ENCODE peak calls at places on chromosomes 12 and 14, in seven cellular contexts. A is HCT116, Y is HCEC 1CT, I is HEK293T, L is ELR, D is MCF 10A, V is DMS153. P is an unnamed sample.

GRCh38 chr12:131699434-131699833 is 11.5 kb upstream of the SFSWAP start:
- DNase-seq in I (no peak), Y (peak), V (no peak), A (no peak), D (no peak), L (peak), P (peak)

GRCh38 chr14:39339003-39339402 is 93.2 kb downstream of the FBXO33 start:
- DNase-seq in V (no peak), I (peak), L (no peak), Y (no peak), D (no peak), A (no peak), P (no peak)

GRCh38 chr12:79690606-79691298 is at the start of gene PAWR:
- DNase-seq in L (peak), Y (peak), D (peak), I (peak), A (peak), V (peak), P (peak)

GRCh38 chr12:58882796-58883195 is 37.5 kb downstream of the LRIG3 start:
- DNase-seq in D (no peak), L (no peak), Y (no peak), A (no peak), V (peak), I (no peak), P (no peak)

GRCh38 chr14:28608438-28608837 is 158.1 kb upstream of the FOXG1 start:
- DNase-seq in V (no peak), Y (no peak), I (no peak), L (no peak), D (no peak), A (no peak), P (no peak)

GRCh38 chr12:104299842-104300481 is 3.6 kb upstream of the EID3 start:
- DNase-seq in Y (no peak), I (no peak), L (no peak), D (no peak), V (no peak), A (no peak), P (no peak)

GRCh38 chr14:61568572-61569011 is 126.7 kb upstream of the HIF1A start:
- DNase-seq in Y (no peak), D (peak), L (no peak), I (no peak), A (no peak), V (peak), P (no peak)

GRCh38 chr12:38316391-38317129 is at the start of gene ALG10B:
- DNase-seq in D (peak), V (peak), A (peak), I (peak), L (peak), Y (peak), P (peak)

GRCh38 chr14:69044965-69045555 is 66.0 kb upstream of the ACTN1 start:
- DNase-seq in D (peak), Y (peak), I (no peak), L (no peak), A (no peak), V (no peak), P (no peak)

GRCh38 chr14:73576391-73576790 is 7.4 kb downstream of the ACOT2 start:
- DNase-seq in V (no peak), I (no peak), L (no peak), A (no peak), Y (no peak), D (peak), P (no peak)

GRCh38 chr12:12358528-12358927 is 1.6 kb downstream of the BORCS5 start:
- DNase-seq in Y (no peak), V (no peak), I (no peak), L (no peak), A (no peak), D (no peak), P (no peak)

GRCh38 chr12:84070311-84070710 is 842.3 kb downstream of the SLC6A15 start:
- DNase-seq in A (no peak), V (no peak), I (no peak), D (peak), Y (peak), L (peak), P (no peak)

GRCh38 chr14:53630336-53630735 is 326.3 kb downstream of the BMP4 start:
- DNase-seq in A (no peak), Y (no peak), I (no peak), V (peak), D (no peak), L (no peak), P (no peak)

GRCh38 chr14:58776516-58776915 is 138.8 kb downstream of the DACT1 start:
- DNase-seq in A (no peak), I (no peak), V (no peak), L (no peak), Y (no peak), D (no peak), P (no peak)

GRCh38 chr12:58732894-58733293 is 187.4 kb downstream of the LRIG3 start:
- DNase-seq in V (no peak), Y (no peak), A (no peak), L (no peak), D (no peak), I (no peak), P (no peak)

GRCh38 chr14:65824285-65824977 is 411.9 kb downstream of the FUT8 start:
- DNase-seq in L (peak), V (peak), I (peak), D (peak), A (peak), Y (peak), P (peak)

GRCh38 chr12:92224685-92225331 is 79.2 kb upstream of the BTG1 start:
- DNase-seq in L (peak), I (no peak), V (no peak), D (peak), A (no peak), Y (peak), P (no peak)

GRCh38 chr14:96191355-96191754 is 13.3 kb upstream of the BDKRB2 start:
- DNase-seq in A (no peak), V (no peak), D (no peak), I (no peak), Y (no peak), L (no peak), P (no peak)

GRCh38 chr12:14936224-14936861 is 2.0 kb downstream of the ERP27 start:
- DNase-seq in I (peak), V (no peak), L (peak), A (no peak), D (no peak), Y (no peak), P (no peak)

GRCh38 chr12:6057693-6058092 is 66.8 kb downstream of the VWF start:
- DNase-seq in A (no peak), V (no peak), D (no peak), Y (no peak), I (no peak), L (no peak), P (no peak)

GRCh38 chr14:50667491-50668007 is 557 bp downstream of the SAV1 start:
- DNase-seq in I (peak), D (peak), A (no peak), L (no peak), V (no peak), Y (no peak), P (no peak)

GRCh38 chr14:88695873-88696272 is 96.9 kb downstream of the EML5 start:
- DNase-seq in L (no peak), I (no peak), A (no peak), Y (peak), V (no peak), D (no peak), P (peak)

GRCh38 chr14:21734457-21735074 is 60.9 kb upstream of the OR4E1 start:
- DNase-seq in D (peak), L (peak), V (peak), A (peak), I (peak), Y (peak), P (peak)

GRCh38 chr12:118432812-118433540 is 56.6 kb downstream of the SUDS3 start:
- DNase-seq in L (peak), Y (peak), A (no peak), I (no peak), V (no peak), D (no peak), P (no peak)

GRCh38 chr12:57240069-57240921 is 10.7 kb downstream of the STAC3 start:
- DNase-seq in L (peak), D (peak), A (peak), I (no peak), V (peak), Y (peak), P (peak)

P was measured in RKO.